ENCODE peak calls at places on chromosomes 13 and 19, in ten cellular contexts. R is ACHN; A is AG20443; C is astrocyte of the hippocampus; X is tibial nerve; W is hypothalamus; E is myocyte; O is WTC11; N is hepatic stellate cell; J is stimulated activated CD8-positive, alpha-beta memory T cell treated with anti-CD3 and anti-CD28 coated beads, Interleukin-2, amount 100 ng/mL, for 1 hour. D is an unnamed sample.

GRCh38 chr13:104008571-104009435 is 942.6 kb upstream of the SLC10A2 start:
- DNase-seq in R (no peak), A (no peak), C (peak), X (no peak), W (no peak), E (no peak), O (no peak), N (no peak), J (no peak), D (no peak)

GRCh38 chr19:48445256-48445605 is 552 bp upstream of the GRWD1 start:
- DNase-seq in R (peak), A (peak), C (peak), X (peak), W (no peak), E (peak), O (no peak), N (peak), J (no peak), D (peak)

GRCh38 chr13:45086484-45086883 is 33.8 kb upstream of the GTF2F2 start:
- DNase-seq in R (no peak), A (peak), C (no peak), X (no peak), W (no peak), E (peak), O (no peak), N (peak), J (no peak), D (no peak)

GRCh38 chr13:84126671-84127171 is 244.4 kb upstream of the SLITRK1 start:
- DNase-seq in R (no peak), A (no peak), C (peak), X (no peak), W (no peak), E (peak), O (no peak), N (no peak), J (no peak), D (no peak)

GRCh38 chr13:25423831-25424230 is 52.1 kb downstream of the ATP8A2 start:
- DNase-seq in R (no peak), A (no peak), C (no peak), X (no peak), W (no peak), E (no peak), O (no peak), N (no peak), J (no peak), D (no peak)

GRCh38 chr19:10936661-10937084 is 8.1 kb downstream of the TIMM29 start:
- DNase-seq in R (peak), A (peak), C (peak), X (peak), W (no peak), E (peak), O (peak), N (peak), J (no peak), D (peak)

GRCh38 chr19:12794196-12794921 is 3.1 kb downstream of the JUNB start:
- DNase-seq in R (no peak), A (no peak), C (peak), X (no peak), W (no peak), E (peak), O (no peak), N (no peak), J (no peak), D (no peak)

GRCh38 chr19:12672744-12673143 is 6.1 kb downstream of the WDR83 start:
- DNase-seq in R (no peak), A (no peak), C (no peak), X (no peak), W (no peak), E (no peak), O (no peak), N (no peak), J (no peak), D (no peak)

GRCh38 chr13:99353836-99354235 is 46.6 kb upstream of the GPR183 start:
- DNase-seq in R (no peak), A (no peak), C (peak), X (no peak), W (no peak), E (peak), O (no peak), N (peak), J (no peak), D (no peak)

GRCh38 chr13:24746618-24747247 is 17.2 kb upstream of the RNF17 start:
- DNase-seq in R (no peak), A (no peak), C (peak), X (no peak), W (no peak), E (no peak), O (peak), N (no peak), J (no peak), D (no peak)

GRCh38 chr19:18551631-18552030 is 6.0 kb upstream of the KXD1 start:
- DNase-seq in R (no peak), A (no peak), C (no peak), X (no peak), W (no peak), E (no peak), O (no peak), N (no peak), J (no peak), D (no peak)

GRCh38 chr13:39597828-39598227 is 5.2 kb downstream of the LHFPL6 start:
- DNase-seq in R (no peak), A (no peak), C (no peak), X (no peak), W (no peak), E (no peak), O (no peak), N (peak), J (no peak), D (no peak)

GRCh38 chr13:27201661-27202060 is 30.1 kb upstream of the USP12 start:
- DNase-seq in R (no peak), A (no peak), C (peak), X (no peak), W (no peak), E (no peak), O (no peak), N (no peak), J (no peak), D (no peak)